ENCODE peak calls at places on chromosomes 5 and 9, in four cellular contexts. Y is CD8-positive, alpha-beta T cell; G is astrocyte of the spinal cord; C is suprapubic skin. O is an unnamed sample.

GRCh38 chr9:94076557-94076956 is 7.7 kb upstream of the PTPDC1 start:
- DNase-seq in Y (no peak), C (no peak), G (no peak), O (no peak)

GRCh38 chr5:54656261-54656728 is 138.7 kb downstream of the SNX18 start:
- DNase-seq in Y (no peak), C (no peak), G (no peak), O (no peak)

GRCh38 chr5:76527685-76528161 is 95.5 kb downstream of the F2RL2 start:
- DNase-seq in G (peak), Y (no peak), C (no peak), O (no peak)

GRCh38 chr5:146805099-146805498 is 73.5 kb downstream of the PPP2R2B start:
- DNase-seq in C (no peak), Y (no peak), G (peak), O (no peak)

GRCh38 chr9:121774715-121775613 is 123.5 kb downstream of the DAB2IP start:
- DNase-seq in Y (no peak), C (peak), G (no peak), O (no peak)

GRCh38 chr5:20555034-20555433 is 567.0 kb upstream of the CDH18 start:
- DNase-seq in Y (no peak), G (no peak), C (no peak), O (no peak)

GRCh38 chr5:1161832-1162229 is 39.6 kb upstream of the SLC6A19 start:
- DNase-seq in G (no peak), Y (no peak), C (no peak), O (no peak)

GRCh38 chr9:20611751-20612287 is 10.5 kb downstream of the MLLT3 start:
- DNase-seq in Y (no peak), C (no peak), G (peak), O (no peak)

GRCh38 chr5:61322738-61323429 is 9.2 kb upstream of the ZSWIM6 start:
- DNase-seq in C (no peak), Y (no peak), G (no peak), O (no peak)

GRCh38 chr9:126696764-126697145 is 83.0 kb downstream of the LMX1B start:
- DNase-seq in G (no peak), C (no peak), Y (no peak), O (no peak)

GRCh38 chr5:93621340-93621872 is 38.4 kb downstream of the NR2F1 start:
- DNase-seq in C (peak), Y (peak), G (peak), O (peak)

GRCh38 chr5:122656577-122656976 is 118.3 kb upstream of the SNX2 start:
- DNase-seq in C (no peak), G (no peak), Y (no peak), O (no peak)

GRCh38 chr5:54610197-54610898 is 92.8 kb downstream of the SNX18 start:
- DNase-seq in C (no peak), G (no peak), Y (peak), O (no peak)

GRCh38 chr9:117796681-117797080 is 92.5 kb downstream of the TLR4 start:
- DNase-seq in Y (no peak), G (peak), C (no peak), O (no peak)

GRCh38 chr5:107419498-107419897 is 251.2 kb downstream of the EFNA5 start:
- DNase-seq in C (no peak), G (no peak), Y (no peak), O (no peak)

GRCh38 chr5:97412959-97413358 is 229.9 kb upstream of the RIOK2 start:
- DNase-seq in C (no peak), Y (no peak), G (no peak), O (no peak)

GRCh38 chr9:94773655-94774054 is 47.2 kb downstream of the AOPEP start:
- DNase-seq in C (no peak), Y (no peak), G (no peak), O (no peak)

GRCh38 chr5:179371123-179371515 is 25.9 kb upstream of the ADAMTS2 start:
- DNase-seq in C (no peak), Y (no peak), G (no peak), O (no peak)

GRCh38 chr5:147918101-147918500 is 11.8 kb upstream of the C5orf46 start:
- DNase-seq in C (no peak), G (peak), Y (no peak), O (no peak)

GRCh38 chr9:97411789-97412627 is at the start of gene TDRD7:
- DNase-seq in C (peak), G (peak), Y (peak), O (peak)

GRCh38 chr5:50853151-50853550 is 186.7 kb downstream of the PARP8 start:
- DNase-seq in G (no peak), Y (no peak), C (no peak), O (no peak)

GRCh38 chr5:52743012-52743411 is 44.7 kb upstream of the ITGA1 start:
- DNase-seq in G (peak), Y (peak), C (no peak), O (no peak)

GRCh38 chr9:6354072-6354686 is 26.0 kb downstream of the TPD52L3 start:
- DNase-seq in Y (no peak), C (no peak), G (peak), O (no peak)

GRCh38 chr9:94517254-94517653 is 37.6 kb upstream of the PCAT7 start:
- DNase-seq in Y (no peak), C (no peak), G (no peak), O (no peak)

GRCh38 chr9:16598316-16598715 is 272.2 kb downstream of the BNC2 start:
- DNase-seq in C (no peak), Y (no peak), G (no peak), O (no peak)

GRCh38 chr5:108727154-108727638 is 20.5 kb upstream of the FER start:
- DNase-seq in Y (no peak), C (no peak), G (no peak), O (no peak)

GRCh38 chr5:143842920-143843319 is 31.0 kb downstream of the HMHB1 start:
- DNase-seq in Y (no peak), G (no peak), C (no peak), O (no peak)

DNA sequence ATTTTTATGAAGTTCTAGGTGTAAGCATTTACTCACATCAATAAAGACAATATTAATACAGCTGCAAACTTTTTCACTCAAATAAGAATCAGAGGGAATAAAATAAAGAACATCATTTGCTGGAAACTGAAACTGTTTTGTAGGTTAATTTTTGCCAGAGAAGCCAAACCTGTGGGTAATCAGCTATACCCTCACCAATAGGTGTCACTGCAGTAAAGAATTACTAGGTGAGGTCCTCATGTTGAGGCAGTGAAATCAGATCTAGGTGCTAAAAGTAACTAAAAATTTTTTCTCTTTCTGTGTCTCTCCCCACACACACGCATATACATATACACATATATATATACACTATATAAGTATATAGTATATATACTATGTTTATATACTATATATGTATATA is 1016.3 kb upstream of the SEMA6A start:
- DNase-seq in G (peak), C (no peak), Y (no peak), O (no peak)
- TF ChIP-seq CTCF in G (peak), C (no peak), Y (no peak), O (peak)

GRCh38 chr9:81522721-81523551 is 166.4 kb downstream of the TLE1 start:
- DNase-seq in G (peak), Y (no peak), C (no peak), O (no peak)
- TF ChIP-seq CTCF in G (peak), Y (no peak), C (peak), O (peak)

GRCh38 chr5:171272996-171273970 is 35.8 kb upstream of the TLX3 start:
- DNase-seq in Y (no peak), G (peak), C (no peak), O (no peak)
- TF ChIP-seq CTCF in Y (no peak), G (peak), C (no peak), O (peak)

DNA sequence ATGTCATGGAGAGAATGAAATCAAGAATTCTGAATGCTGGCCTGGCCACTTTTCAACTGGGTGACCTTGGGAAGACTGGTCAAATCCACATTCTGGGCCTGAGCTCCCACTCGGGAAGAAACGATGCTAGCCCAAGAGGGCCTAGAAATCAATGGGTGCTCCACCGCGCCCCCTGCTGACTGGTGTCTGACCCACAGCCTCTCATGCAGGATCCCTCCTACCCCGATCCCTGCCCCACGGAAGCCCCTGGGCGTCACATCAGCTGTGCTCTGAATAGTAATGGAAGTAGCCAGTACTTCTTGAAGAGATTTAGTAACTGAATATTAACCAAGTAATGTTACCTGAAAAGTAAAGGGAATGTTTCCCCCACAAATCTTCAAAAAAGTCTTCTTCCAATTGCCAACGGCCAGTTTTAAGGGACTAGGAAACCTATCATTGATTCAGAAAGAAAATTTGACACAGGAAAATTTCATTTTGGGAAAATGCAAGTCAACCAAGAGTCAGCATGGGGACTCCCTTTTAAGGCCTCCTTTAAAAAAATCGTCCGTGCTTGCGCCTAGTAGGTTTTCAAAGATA is 43.9 kb downstream of the CRB2 start:
- DNase-seq in Y (peak), G (no peak), C (no peak), O (no peak)
- TF ChIP-seq CTCF in Y (peak), G (peak), C (no peak), O (peak)

GRCh38 chr9:130938184-130938651 is 829 bp downstream of the FIBCD1 start:
- DNase-seq in G (no peak), C (no peak), Y (no peak), O (no peak)

GRCh38 chr9:130939405-130939941 is 426 bp upstream of the FIBCD1 start:
- DNase-seq in G (no peak), C (no peak), Y (no peak), O (no peak)

GRCh38 chr9:130940023-130940549 is 1.0 kb upstream of the FIBCD1 start:
- DNase-seq in C (no peak), Y (no peak), G (no peak), O (no peak)

GRCh38 chr9:130937146-130938076 is 1.6 kb downstream of the FIBCD1 start:
- DNase-seq in C (no peak), Y (no peak), G (no peak), O (no peak)

DNA sequence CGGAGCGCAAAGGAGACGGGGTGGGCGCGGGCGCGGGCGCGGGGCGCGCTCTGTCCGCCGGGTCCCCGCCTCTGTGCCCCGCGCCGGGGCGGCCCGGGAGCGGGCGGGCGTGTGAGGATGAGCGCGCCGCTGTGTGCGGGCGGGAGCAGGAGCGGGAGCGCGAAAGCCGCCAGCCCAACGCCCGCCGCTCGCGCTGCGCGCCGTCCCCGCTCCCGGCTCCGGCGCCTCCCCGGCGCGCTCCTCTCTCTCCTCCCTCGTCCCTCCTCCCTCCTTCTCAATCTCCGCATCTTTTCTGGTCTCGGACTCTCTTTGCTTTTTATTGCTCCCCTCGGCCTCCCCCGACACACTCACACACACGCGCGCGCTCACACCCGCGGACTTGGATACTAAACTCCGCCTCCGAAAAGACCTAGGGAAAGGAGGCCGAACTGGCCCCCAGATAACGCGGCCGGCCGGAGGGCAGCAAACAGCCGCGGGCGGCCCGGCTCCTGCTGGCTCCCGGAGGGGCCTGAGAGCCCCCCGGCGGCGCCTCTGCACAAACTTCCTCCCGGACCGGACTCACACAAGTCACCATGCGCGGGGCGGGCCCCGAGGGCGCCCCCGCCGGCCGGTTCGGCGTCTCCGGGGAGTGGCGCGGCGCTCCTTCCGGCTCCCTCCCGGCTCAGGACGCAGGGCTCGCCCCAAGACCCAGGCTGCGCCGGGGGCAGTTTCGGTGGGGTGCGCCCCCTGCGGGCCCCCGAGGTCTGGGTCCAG is at the start of gene FIBCD1:
- DNase-seq in C (no peak), Y (no peak), G (peak), O (no peak)
- TF ChIP-seq CTCF in C (no peak), Y (no peak), G (peak), O (peak)

O was measured in osteocyte.